ENCODE peak calls at places on chromosomes 1 and 21, in ten cellular contexts. E is sigmoid colon, C is endodermal cell, Q is mucosa of descending colon, S is right lobe of liver, K is colonic mucosa, N is spleen, H is dorsolateral prefrontal cortex, T is fibroblast of the aortic adventitia, R is astrocyte of the spinal cord. J is an unnamed sample.

GRCh38 chr1:46341222-46342083 is 846 bp downstream of the NSUN4 start:
- DNase-seq in R (no peak), Q (peak), S (peak), C (peak), H (no peak), K (no peak), N (peak), E (peak), T (no peak), J (no peak)

GRCh38 chr1:153293847-153294246 is 18.9 kb downstream of the PGLYRP3 start:
- DNase-seq in E (no peak), Q (no peak), K (no peak), T (no peak), N (no peak), C (no peak), R (no peak), S (no peak), H (no peak), J (no peak)

GRCh38 chr1:212229654-212230053 is 55.6 kb upstream of the PPP2R5A start:
- DNase-seq in H (no peak), R (no peak), S (no peak), Q (no peak), K (no peak), C (no peak), N (no peak), T (peak), E (no peak), J (peak)

GRCh38 chr1:15803380-15803779 is 4.1 kb downstream of the UQCRHL start:
- DNase-seq in Q (no peak), H (no peak), E (no peak), S (no peak), K (no peak), C (peak), R (peak), N (no peak), T (peak), J (peak)

GRCh38 chr1:71770121-71770520 is 512.2 kb downstream of the NEGR1 start:
- DNase-seq in H (no peak), Q (no peak), S (no peak), R (peak), C (no peak), N (no peak), T (peak), E (no peak), K (no peak), J (no peak)

GRCh38 chr1:34825455-34826081 is 32.8 kb downstream of the GJA4 start:
- DNase-seq in H (no peak), N (no peak), E (no peak), R (no peak), S (peak), K (peak), C (no peak), T (no peak), Q (peak), J (no peak)

GRCh38 chr1:209435654-209436566 is 147.6 kb upstream of the CAMK1G start:
- DNase-seq in N (no peak), K (peak), S (peak), R (peak), H (peak), T (peak), Q (peak), C (peak), E (peak), J (peak)

GRCh38 chr1:26364956-26365355 is 7.6 kb downstream of the ZNF683 start:
- DNase-seq in N (no peak), R (no peak), K (no peak), H (no peak), C (no peak), S (no peak), Q (no peak), T (no peak), E (no peak), J (no peak)

GRCh38 chr1:26785611-26786436 is 1.9 kb upstream of the PIGV start:
- DNase-seq in K (peak), N (no peak), T (peak), R (peak), Q (no peak), H (no peak), C (no peak), E (no peak), S (no peak), J (no peak)

GRCh38 chr1:244836135-244836521 is 670 bp downstream of the COX20 start:
- DNase-seq in R (peak), T (peak), Q (no peak), H (no peak), N (no peak), C (peak), E (no peak), K (peak), S (no peak), J (peak)

GRCh38 chr1:98336472-98337118 is 324.9 kb upstream of the SNX7 start:
- DNase-seq in S (no peak), E (no peak), R (no peak), H (no peak), C (no peak), T (no peak), K (no peak), N (no peak), Q (peak), J (no peak)

GRCh38 chr1:2944705-2945104 is 76.6 kb upstream of the ACTRT2 start:
- DNase-seq in N (peak), H (peak), Q (no peak), K (no peak), T (no peak), C (no peak), S (no peak), R (no peak), E (peak), J (no peak)

GRCh38 chr1:44721521-44722361 is 9.2 kb downstream of the RNU5D-1 start:
- DNase-seq in N (peak), T (peak), K (no peak), H (no peak), S (no peak), R (peak), Q (no peak), E (peak), C (peak), J (peak)

GRCh38 chr1:191857600-191857999 is 300.7 kb upstream of the RGS18 start:
- DNase-seq in T (no peak), Q (no peak), S (no peak), E (no peak), C (no peak), N (no peak), K (no peak), H (no peak), R (no peak), J (peak)

GRCh38 chr1:235831148-235831547 is 35.6 kb downstream of the LYST start:
- DNase-seq in T (peak), R (peak), E (no peak), C (no peak), S (no peak), K (no peak), H (no peak), N (no peak), Q (no peak), J (peak)

GRCh38 chr1:30378991-30379581 is 344.3 kb downstream of the MATN1 start:
- DNase-seq in E (peak), R (no peak), K (no peak), H (no peak), N (peak), C (peak), Q (no peak), S (no peak), T (peak), J (peak)

GRCh38 chr1:203692565-203693470 is 66.2 kb downstream of the ATP2B4 start:
- DNase-seq in T (peak), C (no peak), N (no peak), Q (peak), S (no peak), E (peak), K (peak), H (no peak), R (peak), J (peak)

GRCh38 chr1:28518745-28519341 is 13.0 kb downstream of the RCC1 start:
- DNase-seq in E (peak), C (no peak), N (no peak), T (peak), Q (no peak), K (peak), R (no peak), S (peak), H (no peak), J (no peak)

GRCh38 chr1:158067651-158068050 is 74.2 kb downstream of the KIRREL1 start:
- DNase-seq in S (no peak), K (peak), E (peak), R (peak), C (no peak), N (no peak), T (peak), Q (no peak), H (no peak), J (peak)

GRCh38 chr1:165452336-165453130 is 7.6 kb upstream of the RXRG start:
- DNase-seq in Q (no peak), C (no peak), E (no peak), H (no peak), N (no peak), T (no peak), R (no peak), S (no peak), K (no peak), J (no peak)

GRCh38 chr1:242162179-242162578 is 163.3 kb upstream of the MAP1LC3C start:
- DNase-seq in E (no peak), K (no peak), H (no peak), R (no peak), N (no peak), T (no peak), S (no peak), Q (no peak), C (no peak), J (no peak)

GRCh38 chr1:101153692-101154091 is 83.1 kb upstream of the S1PR1 start:
- DNase-seq in T (no peak), C (no peak), N (no peak), H (no peak), K (no peak), R (no peak), E (no peak), Q (no peak), S (no peak), J (no peak)

GRCh38 chr1:98662354-98662665 is 789 bp downstream of the SNX7 start:
- DNase-seq in R (no peak), S (no peak), K (no peak), Q (no peak), H (no peak), E (no peak), C (no peak), N (no peak), T (peak), J (no peak)

GRCh38 chr1:87805661-87806376 is 477.1 kb downstream of the LMO4 start:
- DNase-seq in H (no peak), S (no peak), T (peak), E (no peak), K (no peak), C (no peak), R (peak), N (no peak), Q (no peak), J (peak)

DNA sequence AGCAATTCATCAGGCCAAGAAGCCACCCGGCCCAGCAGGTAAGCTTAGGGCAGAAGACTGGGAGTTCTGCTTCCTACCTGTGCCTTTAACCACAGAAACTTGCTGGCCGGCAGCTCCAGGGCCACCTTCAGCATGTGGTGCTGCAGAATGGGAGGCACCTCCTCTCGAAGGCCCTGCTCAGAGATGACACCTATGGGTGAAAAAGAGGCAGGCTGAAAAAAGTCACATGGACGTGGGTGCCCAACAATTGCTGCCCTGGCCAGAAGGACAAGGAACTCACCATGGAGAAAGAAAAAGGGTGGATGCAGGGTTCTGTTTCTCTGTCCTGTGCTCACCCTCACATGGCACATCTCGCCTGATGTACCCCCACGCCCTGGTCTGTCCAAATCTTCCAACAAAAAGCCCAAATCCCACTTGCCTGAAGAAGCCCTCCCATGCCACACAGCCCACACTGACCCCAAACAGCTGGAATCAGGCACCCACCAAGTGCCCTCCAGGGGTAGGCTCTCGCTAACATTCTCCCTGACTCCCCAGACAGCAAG is 33.0 kb downstream of the URB1 start:
- DNase-seq in T (no peak), H (no peak), S (no peak), N (no peak), Q (no peak), E (no peak), C (no peak), K (no peak), R (no peak), J (no peak)
- TF ChIP-seq CTCF in T (peak), H (peak), S (peak), N (no peak), Q (no peak), E (no peak), C (peak), K (no peak), R (peak), J (peak)

DNA sequence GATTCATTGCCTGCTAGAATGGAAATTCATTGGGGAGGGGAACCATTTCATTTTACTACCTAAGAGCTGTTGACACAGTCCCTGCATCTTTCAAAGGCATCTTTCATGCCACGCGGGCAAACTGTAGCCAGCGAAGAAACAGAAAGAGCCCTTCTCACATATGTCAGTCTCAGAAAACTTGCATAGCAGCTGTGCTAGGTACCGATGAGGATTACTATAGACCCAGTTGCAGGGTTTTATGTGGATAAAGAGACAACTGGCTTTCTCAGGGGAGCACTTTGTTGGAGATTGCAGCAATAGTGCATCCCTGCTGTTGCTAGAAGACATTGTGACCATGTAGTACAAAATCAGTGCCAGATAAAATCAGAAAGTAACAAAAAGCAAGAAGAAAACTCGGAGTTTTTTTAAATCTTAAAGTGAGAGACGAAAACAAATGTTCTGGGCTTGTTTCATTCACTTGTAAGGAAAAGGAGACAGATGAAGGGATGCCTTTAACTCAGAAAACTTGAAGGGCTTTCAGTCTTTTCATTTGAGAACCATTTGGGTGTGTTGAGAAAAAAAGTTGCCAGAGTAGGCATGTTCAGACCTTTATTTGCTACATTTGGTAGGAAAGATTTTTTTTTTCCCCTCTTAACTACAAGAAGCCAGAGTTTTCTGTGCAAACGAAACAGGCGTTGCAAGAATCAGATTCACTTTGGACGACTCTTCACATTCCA is 804.1 kb downstream of the USP25 start:
- DNase-seq in T (no peak), S (no peak), N (no peak), C (no peak), H (no peak), E (no peak), K (no peak), R (no peak), Q (no peak), J (no peak)
- H3K4me3 ChIP-seq in T (peak), S (peak), N (no peak), C (no peak), H (peak), E (peak), K (no peak), R (peak), Q (no peak), J (peak)

GRCh38 chr1:204826970-204827369 is 43.7 kb upstream of the NFASC start:
- DNase-seq in Q (peak), E (no peak), T (peak), N (no peak), R (no peak), C (peak), H (peak), K (peak), S (peak), J (peak)
- TF ChIP-seq CTCF in Q (no peak), E (no peak), T (peak), N (no peak), R (no peak), C (peak), H (peak), K (peak), S (peak), J (peak)

GRCh38 chr1:201650608-201650933 is 111.6 kb downstream of the NAV1 start:
- DNase-seq in T (no peak), S (no peak), H (no peak), Q (no peak), E (no peak), N (no peak), R (no peak), C (no peak), K (no peak), J (no peak)
- H3K4me3 ChIP-seq in T (peak), S (peak), H (peak), Q (peak), E (peak), N (peak), R (peak), C (peak), K (peak), J (peak)

J was measured in foreskin fibroblast.